ENCODE peak calls at places on chromosomes 13 and 19, in seven cellular contexts. H is HCT116, P is SK-N-SH, E is HepG2, Z is GM12878, C is K562, V is H1. L is an unnamed sample.

GRCh38 chr13:38819053-38819452 is 132.2 kb downstream of the FREM2 start:
- DNase-seq in H (no peak), P (no peak), E (no peak), Z (no peak), C (no peak), V (no peak), L (no peak)

GRCh38 chr19:47044946-47045866 is 3.2 kb downstream of the TMEM160 start:
- DNase-seq in H (no peak), P (no peak), E (no peak), Z (no peak), C (no peak), V (no peak), L (no peak)

GRCh38 chr13:88429862-88430261 is 758.7 kb downstream of the SLITRK5 start:
- DNase-seq in H (no peak), P (no peak), E (no peak), Z (no peak), C (no peak), V (no peak), L (no peak)

GRCh38 chr13:112141643-112142400 is 74.9 kb downstream of the SOX1 start:
- DNase-seq in H (no peak), P (no peak), E (no peak), Z (no peak), C (no peak), V (no peak), L (no peak)

GRCh38 chr13:107203146-107203847 is 635.4 kb upstream of the ARGLU1 start:
- DNase-seq in H (no peak), P (peak), E (peak), Z (no peak), C (peak), V (peak), L (no peak)

GRCh38 chr13:111005808-111006494 is 91.1 kb upstream of the ANKRD10 start:
- DNase-seq in H (no peak), P (no peak), E (no peak), Z (no peak), C (no peak), V (no peak), L (no peak)

GRCh38 chr13:27533155-27533643 is 82.8 kb upstream of the MTIF3 start:
- DNase-seq in H (peak), P (peak), E (peak), Z (no peak), C (peak), V (peak), L (peak)

GRCh38 chr19:35008891-35009341 is 8.8 kb downstream of the GRAMD1A start:
- DNase-seq in H (no peak), P (no peak), E (no peak), Z (no peak), C (no peak), V (no peak), L (no peak)

GRCh38 chr13:110470272-110471009 is 91.1 kb downstream of the RAB20 start:
- DNase-seq in H (no peak), P (peak), E (no peak), Z (no peak), C (no peak), V (no peak), L (no peak)

GRCh38 chr13:110869231-110869804 is 45.6 kb downstream of the ANKRD10 start:
- DNase-seq in H (no peak), P (no peak), E (no peak), Z (no peak), C (peak), V (no peak), L (no peak)

GRCh38 chr13:108496364-108497215 is 132.8 kb upstream of the MYO16 start:
- DNase-seq in H (no peak), P (peak), E (no peak), Z (no peak), C (no peak), V (peak), L (no peak)

GRCh38 chr13:99969934-99970760 is 1.4 kb downstream of the ZIC5 start:
- DNase-seq in H (peak), P (no peak), E (peak), Z (no peak), C (peak), V (peak), L (no peak)

GRCh38 chr19:8577247-8577646 is at the start of gene MYO1F:
- DNase-seq in H (no peak), P (no peak), E (no peak), Z (no peak), C (peak), V (no peak), L (no peak)

GRCh38 chr19:50358483-50359431 is 6.7 kb downstream of the NAPSA start:
- DNase-seq in H (no peak), P (peak), E (no peak), Z (peak), C (peak), V (no peak), L (no peak)

GRCh38 chr19:3404324-3405260 is 38.2 kb downstream of the NFIC start:
- DNase-seq in H (no peak), P (peak), E (no peak), Z (no peak), C (no peak), V (no peak), L (no peak)

GRCh38 chr13:102586615-102587014 is 10.2 kb upstream of the TPP2 start:
- DNase-seq in H (no peak), P (no peak), E (no peak), Z (no peak), C (no peak), V (no peak), L (no peak)

GRCh38 chr13:85093808-85094207 is 705.4 kb downstream of the SLITRK6 start:
- DNase-seq in H (peak), P (no peak), E (no peak), Z (no peak), C (no peak), V (no peak), L (no peak)

GRCh38 chr13:111482126-111482525 is 161.7 kb downstream of the TEX29 start:
- DNase-seq in H (no peak), P (no peak), E (no peak), Z (no peak), C (no peak), V (no peak), L (no peak)

GRCh38 chr13:111862836-111863815 is 203.8 kb upstream of the SOX1 start:
- DNase-seq in H (no peak), P (no peak), E (no peak), Z (no peak), C (no peak), V (peak), L (no peak)

GRCh38 chr19:2315818-2316353 is 7.9 kb upstream of the LINGO3 start:
- DNase-seq in H (no peak), P (peak), E (peak), Z (no peak), C (peak), V (peak), L (peak)

GRCh38 chr13:31588331-31588730 is 151.0 kb upstream of the RXFP2 start:
- DNase-seq in H (no peak), P (no peak), E (no peak), Z (no peak), C (no peak), V (no peak), L (no peak)

GRCh38 chr13:41960195-41960699 is 662 bp downstream of the VWA8 start:
- DNase-seq in H (no peak), P (no peak), E (peak), Z (no peak), C (no peak), V (no peak), L (no peak)

GRCh38 chr13:99027260-99027659 is 49.4 kb upstream of the DOCK9 start:
- DNase-seq in H (no peak), P (no peak), E (no peak), Z (no peak), C (no peak), V (no peak), L (no peak)

GRCh38 chr19:14147797-14148605 is 11.6 kb upstream of the ASF1B start:
- DNase-seq in H (peak), P (peak), E (peak), Z (no peak), C (peak), V (peak), L (peak)

GRCh38 chr13:44172411-44172810 is 201.2 kb upstream of the SERP2 start:
- DNase-seq in H (no peak), P (no peak), E (no peak), Z (no peak), C (no peak), V (no peak), L (no peak)

GRCh38 chr19:43229315-43229714 is 23.9 kb upstream of the PSG4 start:
- DNase-seq in H (peak), P (no peak), E (peak), Z (no peak), C (no peak), V (no peak), L (no peak)

GRCh38 chr19:29858000-29858596 is 46.3 kb downstream of the CCNE1 start:
- DNase-seq in H (no peak), P (peak), E (no peak), Z (no peak), C (peak), V (peak), L (peak)

GRCh38 chr13:69300131-69300530 is 807.5 kb upstream of the ATXN8OS start:
- DNase-seq in H (no peak), P (no peak), E (no peak), Z (no peak), C (no peak), V (no peak), L (no peak)

GRCh38 chr19:10620786-10621185 is 4.6 kb upstream of the SLC44A2 start:
- DNase-seq in H (no peak), P (no peak), E (no peak), Z (no peak), C (no peak), V (no peak), L (no peak)

DNA sequence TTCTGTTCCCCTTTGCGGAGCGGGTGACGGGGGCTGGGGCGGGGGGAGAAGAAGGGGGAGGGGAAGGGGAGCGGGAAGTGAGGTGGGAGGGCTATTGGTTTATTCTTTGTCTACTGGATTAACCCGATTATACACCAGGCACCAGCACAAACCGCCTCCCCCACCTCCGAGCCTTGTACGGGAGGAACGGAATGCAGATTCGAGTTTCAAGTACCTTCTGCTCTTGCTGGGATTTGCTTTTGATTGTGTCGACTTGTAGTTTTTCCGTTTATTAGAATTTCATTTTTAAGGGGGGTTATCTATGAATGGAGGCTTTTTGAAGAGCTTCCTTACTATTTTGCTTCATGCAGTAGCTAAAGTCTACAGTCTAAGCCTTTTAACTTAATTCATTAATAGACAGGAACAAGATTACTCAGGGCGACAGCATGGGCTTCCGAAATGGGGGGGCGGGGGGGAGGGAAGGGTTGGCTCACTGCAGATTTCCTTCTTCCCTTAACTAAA is 895 bp upstream of the SPRY2 start:
- DNase-seq in H (no peak), P (peak), E (peak), Z (no peak), C (no peak), V (no peak), L (peak)
- TF ChIP-seq JUND in H (no peak), P (no peak), E (no peak), Z (no peak), C (no peak), V (no peak), L (no peak)

DNA sequence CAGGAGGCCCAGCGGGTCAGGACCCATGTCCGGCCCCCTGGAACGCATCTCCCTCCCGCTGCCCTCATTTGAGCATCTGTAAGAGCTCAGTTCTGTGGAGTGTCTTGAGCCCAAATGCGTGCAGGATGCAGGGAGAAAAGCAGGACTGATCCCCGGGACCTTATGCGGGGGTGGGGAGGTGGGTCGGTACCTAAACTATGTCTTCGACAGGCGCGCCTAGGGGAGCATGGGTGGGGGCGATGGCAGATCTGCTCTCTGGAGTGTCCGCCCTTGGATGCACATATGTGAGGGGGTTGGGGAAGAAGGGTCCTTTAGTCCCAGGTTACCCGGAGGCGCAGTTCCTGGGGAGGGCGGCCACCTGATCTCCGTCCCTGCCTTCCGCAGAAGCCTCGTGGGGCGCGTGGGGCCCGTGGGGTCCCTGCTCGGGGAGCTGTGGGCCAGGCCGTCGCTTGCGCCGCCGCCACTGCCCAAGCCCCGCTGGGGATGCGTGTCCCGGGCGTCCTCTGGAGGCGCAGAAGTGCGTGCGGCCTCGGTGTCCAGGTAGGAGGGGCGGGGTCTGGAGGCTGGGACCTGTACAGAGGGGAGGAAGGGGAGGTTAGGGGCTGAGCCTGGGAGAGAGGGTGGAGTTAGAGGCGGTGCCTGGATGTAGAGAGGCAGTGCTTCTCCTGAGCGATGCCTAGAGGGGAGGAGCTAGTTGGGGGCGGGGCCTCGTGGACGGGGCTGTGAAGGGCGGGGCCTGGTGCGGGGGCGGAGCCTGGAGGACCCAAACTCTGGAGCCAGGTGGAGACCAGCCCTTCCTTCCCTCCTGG is 2.8 kb downstream of the CILP2 start:
- DNase-seq in H (peak), P (peak), E (no peak), Z (no peak), C (peak), V (peak), L (peak)
- TF ChIP-seq JUND in H (no peak), P (no peak), E (no peak), Z (no peak), C (no peak), V (no peak), L (no peak)

GRCh38 chr19:44869728-44870470 is 21.2 kb upstream of the TOMM40 start:
- DNase-seq in H (no peak), P (no peak), E (no peak), Z (no peak), C (no peak), V (no peak), L (no peak)
- TF ChIP-seq JUND in H (no peak), P (peak), E (no peak), Z (no peak), C (no peak), V (no peak), L (no peak)

DNA sequence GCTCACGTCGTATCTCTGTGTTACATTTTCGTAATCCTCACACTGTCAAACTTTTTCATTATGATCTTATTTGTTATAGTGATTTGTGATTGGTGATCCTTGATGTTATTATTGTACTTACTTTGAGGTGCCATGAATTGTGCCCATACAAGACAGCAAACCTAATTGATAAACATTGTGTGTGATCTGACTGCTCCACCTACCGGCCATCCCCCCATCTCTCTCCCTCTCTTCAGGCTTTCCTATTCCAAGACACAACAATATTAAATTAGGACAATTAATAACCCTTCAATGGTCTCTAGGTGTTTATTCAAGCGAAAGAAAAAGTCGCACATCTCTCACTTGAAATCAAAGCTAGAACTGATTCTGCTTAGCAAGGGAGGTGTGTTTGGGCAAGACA is 349.3 kb downstream of the RBM26 start:
- DNase-seq in H (no peak), P (no peak), E (no peak), Z (no peak), C (no peak), V (no peak), L (no peak)
- TF ChIP-seq JUND in H (no peak), P (no peak), E (no peak), Z (no peak), C (no peak), V (no peak), L (no peak)

GRCh38 chr19:1213391-1214286 is 8.1 kb downstream of the STK11 start:
- DNase-seq in H (no peak), P (peak), E (no peak), Z (peak), C (no peak), V (no peak), L (no peak)
- TF ChIP-seq JUND in H (no peak), P (no peak), E (no peak), Z (no peak), C (no peak), V (no peak), L (no peak)

GRCh38 chr13:113659337-113659736 is 1.3 kb upstream of the ATP4B start:
- DNase-seq in H (no peak), P (no peak), E (no peak), Z (no peak), C (no peak), V (no peak), L (no peak)

GRCh38 chr13:113656831-113657671 is 947 bp downstream of the ATP4B start:
- DNase-seq in H (no peak), P (no peak), E (no peak), Z (no peak), C (no peak), V (no peak), L (no peak)

GRCh38 chr13:113658836-113659235 is 838 bp upstream of the ATP4B start:
- DNase-seq in H (no peak), P (no peak), E (no peak), Z (no peak), C (no peak), V (no peak), L (no peak)

GRCh38 chr13:113660066-113660465 is 2.1 kb upstream of the ATP4B start:
- DNase-seq in H (no peak), P (no peak), E (no peak), Z (no peak), C (no peak), V (no peak), L (no peak)

DNA sequence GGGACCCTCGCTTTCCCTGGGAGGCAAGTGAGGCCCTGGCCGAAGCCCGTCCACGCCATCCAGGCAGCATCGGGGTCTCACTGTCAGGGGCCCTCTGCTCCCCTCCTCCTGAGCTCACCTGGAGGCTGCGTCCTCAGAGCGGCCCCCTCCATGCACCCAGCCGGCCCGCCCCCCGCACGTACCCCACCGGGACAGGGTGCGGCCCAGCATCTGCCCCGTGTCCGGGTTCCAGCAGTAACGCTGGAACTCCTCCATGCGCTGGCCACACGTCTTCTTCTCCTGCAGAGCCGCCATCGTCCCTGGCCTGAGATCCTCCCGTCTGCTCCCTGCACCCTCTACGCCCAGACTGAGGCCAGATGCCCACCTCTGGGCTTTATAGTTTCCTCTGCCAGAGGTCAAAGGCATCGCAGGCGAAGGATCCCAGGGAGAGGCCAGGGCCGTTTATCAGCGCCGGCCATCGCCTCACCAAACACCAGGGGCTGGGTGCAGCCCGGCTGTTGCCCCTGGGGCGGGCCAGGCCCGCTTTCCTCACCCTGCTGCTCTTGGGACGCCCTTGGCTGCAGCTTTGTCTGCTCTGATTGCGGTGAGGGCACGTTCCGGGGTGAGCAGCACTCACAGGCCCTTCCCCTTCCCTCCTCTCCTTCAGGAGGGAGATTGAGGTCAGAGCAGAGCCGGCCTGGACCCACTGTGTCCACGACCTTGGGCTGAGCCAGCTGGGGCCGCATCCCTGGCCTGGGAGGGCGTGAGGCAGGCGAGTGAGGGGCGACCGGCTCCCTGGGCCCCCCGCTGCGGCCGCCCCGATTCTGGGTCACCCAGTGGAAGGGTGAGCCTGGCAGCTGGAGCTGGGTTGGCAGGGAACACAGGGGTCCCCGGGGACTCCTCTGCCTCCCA is at the start of gene ATP4B:
- DNase-seq in H (no peak), P (peak), E (no peak), Z (no peak), C (no peak), V (no peak), L (no peak)
- TF ChIP-seq JUND in H (no peak), P (no peak), E (no peak), Z (no peak), C (no peak), V (no peak), L (no peak)

DNA sequence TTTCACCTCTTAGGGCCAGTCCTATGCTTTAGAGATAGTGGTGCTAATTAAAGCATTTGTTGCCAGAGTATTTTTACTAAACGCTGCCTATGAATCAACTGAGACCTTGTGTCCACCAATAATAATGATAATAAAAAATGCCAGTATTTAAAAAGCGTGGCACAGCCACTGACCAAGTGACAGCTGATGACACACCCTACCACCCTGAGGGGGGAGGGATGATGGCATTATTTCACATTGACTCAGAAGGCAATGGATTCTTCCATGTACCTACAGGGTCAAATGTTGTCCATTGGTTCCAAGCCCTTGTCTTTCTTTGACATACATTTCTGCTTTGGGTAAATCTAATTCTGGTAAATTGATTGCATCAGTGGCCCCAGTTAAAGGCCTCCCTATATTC is 384.4 kb downstream of the DLEU7 start:
- DNase-seq in H (no peak), P (no peak), E (no peak), Z (no peak), C (no peak), V (no peak), L (no peak)
- TF ChIP-seq JUND in H (no peak), P (no peak), E (no peak), Z (no peak), C (no peak), V (no peak), L (no peak)

DNA sequence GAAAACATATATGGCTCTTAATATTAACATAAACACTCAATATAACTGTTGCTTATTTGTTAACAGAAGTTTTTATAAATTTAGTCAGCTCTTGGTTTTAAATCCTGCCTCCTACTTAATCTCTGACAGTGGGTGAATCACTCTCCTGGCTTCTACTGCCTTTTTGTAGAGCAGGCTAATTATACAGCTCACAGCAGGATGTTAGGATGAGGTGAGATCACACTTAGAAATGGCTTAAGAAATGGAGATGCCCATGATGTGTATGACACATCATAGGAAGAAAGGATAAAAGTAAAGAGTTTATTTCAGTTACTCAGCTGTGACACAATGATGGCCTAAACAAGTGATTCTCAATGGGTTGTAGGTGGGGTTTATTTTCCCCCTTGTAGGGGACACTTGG is 345.6 kb downstream of the SPRY2 start:
- DNase-seq in H (no peak), P (no peak), E (no peak), Z (no peak), C (no peak), V (no peak), L (no peak)
- TF ChIP-seq JUND in H (no peak), P (peak), E (no peak), Z (no peak), C (no peak), V (no peak), L (no peak)

L was measured in T47D.